ENCODE peak calls at places on chromosomes 1 and 21, in six cellular contexts. One of them, this sample, is unnamed.
A peak's percentile ranks its signal among the peaks of the same experiment; 100 is the strongest.

GRCh38 chr1:3772715-3773571 is at the start of gene SMIM1:
- DNase-seq in IMR-90: no peak
- DNase-seq in neuronal stem cell: no peak
- DNase-seq in mesenchymal stem cell: peak; percentile 32
- DNase-seq in H9: no peak
- DNase-seq in H1: no peak
- DNase-seq in this sample: no peak

GRCh38 chr21:36456714-36457399 is 23.1 kb downstream of the CLDN14 start:
- DNase-seq in IMR-90: no peak
- DNase-seq in neuronal stem cell: no peak
- DNase-seq in mesenchymal stem cell: no peak
- DNase-seq in H9: no peak
- DNase-seq in H1: no peak
- DNase-seq in this sample: no peak

GRCh38 chr1:208233546-208233945 is 10.6 kb downstream of the PLXNA2 start:
- DNase-seq in IMR-90: no peak
- DNase-seq in neuronal stem cell: no peak
- DNase-seq in mesenchymal stem cell: no peak
- DNase-seq in H9: peak; percentile 77
- DNase-seq in H1: peak; percentile 65
- DNase-seq in this sample: peak; percentile 87

GRCh38 chr1:55418625-55419024 is 203.5 kb upstream of the USP24 start:
- DNase-seq in IMR-90: no peak
- DNase-seq in neuronal stem cell: no peak
- DNase-seq in mesenchymal stem cell: peak; percentile 62
- DNase-seq in H9: no peak
- DNase-seq in H1: no peak
- DNase-seq in this sample: no peak

GRCh38 chr1:174157157-174157806 is 2.0 kb upstream of the RABGAP1L start:
- DNase-seq in IMR-90: no peak
- DNase-seq in neuronal stem cell: no peak
- DNase-seq in mesenchymal stem cell: no peak
- DNase-seq in H9: no peak
- DNase-seq in H1: no peak
- DNase-seq in this sample: no peak

GRCh38 chr1:224735159-224735558 is 119.0 kb downstream of the CNIH3 start:
- DNase-seq in IMR-90: no peak
- DNase-seq in neuronal stem cell: no peak
- DNase-seq in mesenchymal stem cell: no peak
- DNase-seq in H9: no peak
- DNase-seq in H1: no peak
- DNase-seq in this sample: no peak

GRCh38 chr21:34834852-34835501 is 166.2 kb downstream of the CLIC6 start:
- DNase-seq in IMR-90: no peak
- DNase-seq in neuronal stem cell: no peak
- DNase-seq in mesenchymal stem cell: no peak
- DNase-seq in H9: no peak
- DNase-seq in H1: no peak
- DNase-seq in this sample: no peak

GRCh38 chr21:41367598-41368360 is 6.0 kb downstream of the MX2 start:
- DNase-seq in IMR-90: no peak
- DNase-seq in neuronal stem cell: no peak
- DNase-seq in mesenchymal stem cell: no peak
- DNase-seq in H9: no peak
- DNase-seq in H1: no peak
- DNase-seq in this sample: no peak

GRCh38 chr1:219088778-219089557 is 84.7 kb upstream of the LYPLAL1 start:
- DNase-seq in IMR-90: peak; percentile 97
- DNase-seq in neuronal stem cell: no peak
- DNase-seq in mesenchymal stem cell: peak; percentile 90
- DNase-seq in H9: no peak
- DNase-seq in H1: no peak
- DNase-seq in this sample: peak; percentile 71

GRCh38 chr1:53074313-53075154 is 12.5 kb downstream of the PODN start:
- DNase-seq in IMR-90: no peak
- DNase-seq in neuronal stem cell: no peak
- DNase-seq in mesenchymal stem cell: no peak
- DNase-seq in H9: peak; percentile 12
- DNase-seq in H1: no peak
- DNase-seq in this sample: no peak

GRCh38 chr1:210123383-210123782 is 109.2 kb upstream of the SERTAD4 start:
- DNase-seq in IMR-90: no peak
- DNase-seq in neuronal stem cell: no peak
- DNase-seq in mesenchymal stem cell: peak; percentile 24
- DNase-seq in H9: no peak
- DNase-seq in H1: no peak
- DNase-seq in this sample: no peak

GRCh38 chr1:153638261-153638660 is 4.4 kb downstream of the CHTOP start:
- DNase-seq in IMR-90: no peak
- DNase-seq in neuronal stem cell: no peak
- DNase-seq in mesenchymal stem cell: no peak
- DNase-seq in H9: no peak
- DNase-seq in H1: no peak
- DNase-seq in this sample: no peak
- H3K27ac ChIP-seq in IMR-90: no peak overlapping the region
- H3K27ac ChIP-seq in neuronal stem cell: no peak overlapping the region
- H3K27ac ChIP-seq in mesenchymal stem cell: no peak overlapping the region
- H3K27ac ChIP-seq in H9: no peak overlapping the region
- H3K27ac ChIP-seq in H1: no peak overlapping the region
- H3K27ac ChIP-seq in this sample: no peak overlapping the region

DNA sequence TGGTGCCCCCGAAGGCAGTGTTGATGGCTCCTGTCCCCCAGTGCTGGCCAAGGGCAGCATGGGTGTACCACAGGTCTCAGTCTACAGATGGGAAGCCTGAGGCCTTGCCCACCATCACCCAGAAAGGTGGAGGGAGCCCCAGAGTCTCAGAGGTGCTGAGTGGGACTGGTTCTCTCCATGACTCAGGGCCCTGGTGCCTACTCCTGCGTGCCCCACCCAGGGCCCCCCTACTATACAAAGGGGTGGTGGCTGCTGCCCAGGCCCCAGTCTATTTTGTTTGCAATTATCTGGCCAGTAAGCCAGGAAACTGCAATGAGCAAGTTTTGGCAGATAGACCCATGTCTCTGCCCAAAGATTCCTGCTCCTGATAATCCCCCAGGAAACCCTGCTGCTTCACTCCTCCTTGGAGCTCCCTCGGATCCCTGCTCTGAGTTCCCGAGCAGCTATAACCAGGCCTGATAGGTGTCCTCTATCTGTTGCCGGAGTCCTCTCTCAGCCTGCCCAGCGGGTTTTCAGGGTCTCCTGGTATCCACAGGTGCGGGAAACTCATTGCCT is 41.7 kb downstream of the EDN2 start:
- DNase-seq in IMR-90: no peak
- DNase-seq in neuronal stem cell: no peak
- DNase-seq in mesenchymal stem cell: no peak
- DNase-seq in H9: no peak
- DNase-seq in H1: no peak
- DNase-seq in this sample: peak; percentile 44
- H2BK120ac ChIP-seq in IMR-90: no peak overlapping the region
- H2BK120ac ChIP-seq in neuronal stem cell: no peak overlapping the region
- H2BK120ac ChIP-seq in mesenchymal stem cell: no peak overlapping the region
- H2BK120ac ChIP-seq in H9: no peak overlapping the region
- H2BK120ac ChIP-seq in H1: no peak overlapping the region
- H2BK120ac ChIP-seq in this sample: no peak overlapping the region

GRCh38 chr1:101357444-101357986 is 120.7 kb downstream of the S1PR1 start:
- DNase-seq in IMR-90: peak; percentile 80
- DNase-seq in neuronal stem cell: peak; percentile 83
- DNase-seq in mesenchymal stem cell: peak; percentile 86
- DNase-seq in H9: peak; percentile 80
- DNase-seq in H1: peak; percentile 23
- DNase-seq in this sample: peak; percentile 90
- H3K27ac ChIP-seq in IMR-90: no peak overlapping the region
- H3K27ac ChIP-seq in neuronal stem cell: no peak overlapping the region
- H3K27ac ChIP-seq in mesenchymal stem cell: no peak overlapping the region
- H3K27ac ChIP-seq in H9: no peak overlapping the region
- H3K27ac ChIP-seq in H1: no peak overlapping the region
- H3K27ac ChIP-seq in this sample: no peak overlapping the region

GRCh38 chr1:54139711-54140110 is 13.1 kb downstream of the CDCP2 start:
- DNase-seq in IMR-90: no peak
- DNase-seq in neuronal stem cell: no peak
- DNase-seq in mesenchymal stem cell: no peak
- DNase-seq in H9: no peak
- DNase-seq in H1: no peak
- DNase-seq in this sample: no peak
- H2BK120ac ChIP-seq in IMR-90: no peak overlapping the region
- H2BK120ac ChIP-seq in neuronal stem cell: no peak overlapping the region
- H2BK120ac ChIP-seq in mesenchymal stem cell: no peak overlapping the region
- H2BK120ac ChIP-seq in H9: no peak overlapping the region
- H2BK120ac ChIP-seq in H1: no peak overlapping the region
- H2BK120ac ChIP-seq in this sample: no peak overlapping the region

GRCh38 chr1:101299166-101299565 is 62.3 kb downstream of the S1PR1 start:
- DNase-seq in IMR-90: no peak
- DNase-seq in neuronal stem cell: no peak
- DNase-seq in mesenchymal stem cell: no peak
- DNase-seq in H9: no peak
- DNase-seq in H1: no peak
- DNase-seq in this sample: peak; percentile 57
- H3K27ac ChIP-seq in IMR-90: no peak overlapping the region
- H3K27ac ChIP-seq in neuronal stem cell: no peak overlapping the region
- H3K27ac ChIP-seq in mesenchymal stem cell: no peak overlapping the region
- H3K27ac ChIP-seq in H9: no peak overlapping the region
- H3K27ac ChIP-seq in H1: no peak overlapping the region
- H3K27ac ChIP-seq in this sample: no peak overlapping the region

This sample was measured in mesendoderm.